ENCODE peak calls at places on chromosomes 5 and 9, in four cellular contexts. Q is A549, X is endothelial cell, J is GM23338. C is an unnamed sample.

GRCh38 chr5:11164456-11165286 is 403.6 kb upstream of the DAP start:
- DNase-seq in X (no peak), J (no peak), Q (no peak), C (no peak)

GRCh38 chr9:89249001-89249400 is 62.0 kb upstream of the CKS2 start:
- DNase-seq in X (no peak), Q (no peak), J (no peak), C (no peak)

GRCh38 chr5:72510610-72511121 is 3.5 kb upstream of the ZNF366 start:
- DNase-seq in X (no peak), J (no peak), Q (no peak), C (no peak)

GRCh38 chr5:104179057-104179456 is 616.5 kb upstream of the NUDT12 start:
- DNase-seq in J (peak), X (peak), Q (peak), C (peak)

GRCh38 chr9:126440938-126441337 is 114.3 kb downstream of the MVB12B start:
- DNase-seq in Q (no peak), J (peak), X (no peak), C (peak)

GRCh38 chr5:168978500-168978899 is 322.4 kb downstream of the SLIT3 start:
- DNase-seq in Q (no peak), J (no peak), X (no peak), C (no peak)

GRCh38 chr9:73916016-73916673 is 581.0 kb upstream of the RORB start:
- DNase-seq in X (peak), Q (peak), J (peak), C (peak)

GRCh38 chr9:38284039-38284767 is 108.3 kb upstream of the ALDH1B1 start:
- DNase-seq in J (no peak), Q (no peak), X (no peak), C (no peak)

GRCh38 chr9:18330736-18331335 is 143.1 kb upstream of the ADAMTSL1 start:
- DNase-seq in X (no peak), J (no peak), Q (no peak), C (peak)

GRCh38 chr5:137395011-137395755 is 103.9 kb downstream of the SPOCK1 start:
- DNase-seq in Q (no peak), X (no peak), J (no peak), C (no peak)

GRCh38 chr5:176798094-176798876 is 12.1 kb upstream of the UNC5A start:
- DNase-seq in X (no peak), J (no peak), Q (no peak), C (no peak)

GRCh38 chr9:136361047-136361756 is 2.3 kb downstream of the DNLZ start:
- DNase-seq in X (no peak), Q (no peak), J (no peak), C (no peak)

GRCh38 chr5:161966544-161966943 is 101.0 kb upstream of the GABRG2 start:
- DNase-seq in Q (peak), X (peak), J (peak), C (peak)

GRCh38 chr5:16265141-16265540 is 85.5 kb upstream of the MARCHF11 start:
- DNase-seq in X (no peak), J (no peak), Q (no peak), C (no peak)

GRCh38 chr9:35664531-35665470 is at the start of gene ARHGEF39:
- DNase-seq in J (peak), Q (peak), X (peak), C (peak)

GRCh38 chr5:174288436-174288835 is 242.9 kb downstream of the NSG2 start:
- DNase-seq in J (no peak), X (no peak), Q (no peak), C (no peak)

GRCh38 chr5:100430268-100430900 is 104.8 kb upstream of the FAM174A start:
- DNase-seq in J (peak), Q (peak), X (peak), C (peak)

GRCh38 chr5:89504051-89504450 is 621.1 kb upstream of the MEF2C start:
- DNase-seq in J (no peak), Q (no peak), X (no peak), C (no peak)

GRCh38 chr5:124751031-124751430 is 4.6 kb upstream of the ZNF608 start:
- DNase-seq in J (peak), Q (no peak), X (no peak), C (no peak)

GRCh38 chr9:108056083-108056804 is 566.7 kb upstream of the KLF4 start:
- DNase-seq in Q (peak), X (no peak), J (no peak), C (no peak)